ENCODE peak calls at places on chromosomes 13 and 19, in four cellular contexts. S is fibroblast of pulmonary artery, R is aorta, C is fibroblast of the aortic adventitia. X is an unnamed sample.

GRCh38 chr19:48330012-48330681 is 4.8 kb downstream of the EMP3 start:
- DNase-seq in S (no peak), R (peak), C (no peak), X (no peak)

GRCh38 chr19:4208385-4209094 is 20.8 kb upstream of the EBI3 start:
- DNase-seq in S (peak), R (no peak), C (no peak), X (no peak)

GRCh38 chr13:105139048-105139379 is 1396.4 kb downstream of the EFNB2 start:
- DNase-seq in S (no peak), R (no peak), C (no peak), X (no peak)

GRCh38 chr19:2962018-2962670 is 15.2 kb upstream of the TLE6 start:
- DNase-seq in S (peak), R (no peak), C (peak), X (no peak)

GRCh38 chr19:38883286-38883685 is 5.2 kb upstream of the RINL start:
- DNase-seq in S (no peak), R (no peak), C (no peak), X (no peak)

GRCh38 chr13:79631260-79631659 is 150.3 kb downstream of the NDFIP2 start:
- DNase-seq in S (peak), R (no peak), C (peak), X (no peak)

GRCh38 chr13:30002577-30002976 is 152.2 kb upstream of the UBL3 start:
- DNase-seq in S (peak), R (no peak), C (peak), X (no peak)

GRCh38 chr13:43126420-43126819 is 103.0 kb downstream of the DNAJC15 start:
- DNase-seq in S (no peak), R (no peak), C (no peak), X (no peak)

GRCh38 chr19:39192846-39193245 is 3.9 kb upstream of the NCCRP1 start:
- DNase-seq in S (no peak), R (no peak), C (no peak), X (peak)

GRCh38 chr13:48210178-48210577 is 22.8 kb upstream of the ITM2B start:
- DNase-seq in S (peak), R (no peak), C (peak), X (no peak)

GRCh38 chr13:91647361-91647970 is 249.0 kb downstream of the GPC5 start:
- DNase-seq in S (peak), R (no peak), C (peak), X (no peak)

GRCh38 chr19:5026706-5027273 is 57.9 kb downstream of the KDM4B start:
- DNase-seq in S (peak), R (no peak), C (peak), X (no peak)

GRCh38 chr13:77113496-77113895 is 86.5 kb upstream of the FBXL3 start:
- DNase-seq in S (peak), R (no peak), C (no peak), X (no peak)

GRCh38 chr19:58154287-58154678 is 3.7 kb upstream of the ZNF329 start:
- DNase-seq in S (peak), R (peak), C (peak), X (peak)

GRCh38 chr13:40149611-40150283 is 494.3 kb downstream of the COG6 start:
- DNase-seq in S (peak), R (no peak), C (peak), X (no peak)

GRCh38 chr13:66899955-66900354 is 330.2 kb downstream of the PCDH9 start:
- DNase-seq in S (peak), R (no peak), C (no peak), X (no peak)

GRCh38 chr19:2578391-2578826 is 102.5 kb downstream of the GADD45B start:
- DNase-seq in S (peak), R (peak), C (peak), X (no peak)

GRCh38 chr19:33780746-33781145 is 15.9 kb upstream of the KCTD15 start:
- DNase-seq in S (peak), R (no peak), C (no peak), X (no peak)

GRCh38 chr13:59477011-59477410 is 686.7 kb downstream of the DIAPH3 start:
- DNase-seq in S (no peak), R (no peak), C (no peak), X (no peak)

GRCh38 chr19:14479985-14480694 is 5.0 kb upstream of the PTGER1 start:
- DNase-seq in S (no peak), R (peak), C (no peak), X (no peak)

GRCh38 chr19:3075605-3076431 is 13.5 kb upstream of the TLE5 start:
- DNase-seq in S (no peak), R (peak), C (no peak), X (no peak)

GRCh38 chr19:13881692-13882418 is 4.9 kb downstream of the NANOS3 start:
- DNase-seq in S (no peak), R (no peak), C (peak), X (no peak)

GRCh38 chr19:10858204-10858828 is 10.1 kb downstream of the C19orf38 start:
- DNase-seq in S (peak), R (no peak), C (peak), X (no peak)

GRCh38 chr13:20045946-20046548 is 87.5 kb downstream of the ZMYM2 start:
- DNase-seq in S (no peak), R (no peak), C (no peak), X (no peak)

GRCh38 chr13:24183741-24184182 is 23.2 kb downstream of the SPATA13 start:
- DNase-seq in S (no peak), R (no peak), C (no peak), X (no peak)

GRCh38 chr13:108213946-108214345 is 1.4 kb downstream of the LIG4 start:
- DNase-seq in S (no peak), R (no peak), C (no peak), X (no peak)

GRCh38 chr19:5823579-5824281 is 15.8 kb downstream of the FUT6 start:
- DNase-seq in S (no peak), R (no peak), C (no peak), X (no peak)

GRCh38 chr19:48568345-48568886 is 16.4 kb downstream of the SULT2B1 start:
- DNase-seq in S (peak), R (peak), C (peak), X (peak)

GRCh38 chr13:62931901-62932883 is 1516.5 kb upstream of the PCDH20 start:
- DNase-seq in S (peak), R (no peak), C (no peak), X (no peak)

GRCh38 chr13:57627663-57628062 is 3.9 kb upstream of the PCDH17 start:
- DNase-seq in S (peak), R (no peak), C (peak), X (no peak)

GRCh38 chr19:10027158-10027997 is 14.1 kb downstream of the RDH8 start:
- DNase-seq in S (peak), R (peak), C (peak), X (peak)

GRCh38 chr19:33823341-33823740 is 26.7 kb downstream of the KCTD15 start:
- DNase-seq in S (no peak), R (no peak), C (no peak), X (no peak)

GRCh38 chr13:99495478-99496321 is 5.6 kb upstream of the TM9SF2 start:
- DNase-seq in S (no peak), R (no peak), C (peak), X (no peak)

GRCh38 chr19:19591133-19591825 is 27.2 kb downstream of the PBX4 start:
- DNase-seq in S (peak), R (no peak), C (peak), X (no peak)

GRCh38 chr19:10936661-10937084 is 8.1 kb downstream of the TIMM29 start:
- DNase-seq in S (peak), R (no peak), C (peak), X (no peak)

GRCh38 chr13:34108396-34108795 is 290.4 kb downstream of the RFC3 start:
- DNase-seq in S (peak), R (no peak), C (peak), X (no peak)

GRCh38 chr13:51221674-51222509 is at the start of gene FAM124A:
- DNase-seq in S (no peak), R (peak), C (no peak), X (no peak)

GRCh38 chr13:95264225-95264624 is 37.0 kb downstream of the ABCC4 start:
- DNase-seq in S (no peak), R (no peak), C (no peak), X (no peak)

DNA sequence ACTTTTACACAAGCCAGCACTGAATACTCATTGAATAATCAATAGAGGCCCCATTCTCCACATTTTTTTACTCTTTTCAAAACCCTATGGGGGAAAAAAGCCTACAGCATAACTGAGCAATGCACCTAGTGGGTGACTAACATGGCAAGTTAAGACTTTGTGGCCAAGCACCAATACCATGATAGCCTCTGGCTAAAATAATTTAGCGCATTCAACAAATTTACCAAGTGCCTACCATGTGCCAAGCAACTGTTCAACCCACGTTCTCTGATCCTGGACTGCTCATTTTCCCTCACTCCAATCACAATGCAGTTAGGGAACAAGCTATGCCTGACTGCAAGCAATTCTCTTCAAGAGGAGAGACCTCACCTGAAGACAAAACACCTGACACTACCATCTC is 3.0 kb downstream of the ANKRD10 start:
- DNase-seq in S (no peak), R (no peak), C (no peak), X (no peak)
- H3K4me3 ChIP-seq in S (peak), R (no peak), C (peak), X (peak)

GRCh38 chr19:7691497-7691896 is 10.4 kb downstream of the FCER2 start:
- DNase-seq in S (no peak), R (no peak), C (no peak), X (no peak)

GRCh38 chr19:7690779-7691258 is 10.2 kb downstream of the TRAPPC5 start:
- DNase-seq in S (no peak), R (no peak), C (no peak), X (no peak)

GRCh38 chr19:7689165-7689564 is 8.5 kb downstream of the TRAPPC5 start:
- DNase-seq in S (no peak), R (no peak), C (no peak), X (no peak)

GRCh38 chr19:7694499-7694898 is 7.4 kb downstream of the FCER2 start:
- DNase-seq in S (no peak), R (no peak), C (no peak), X (no peak)

DNA sequence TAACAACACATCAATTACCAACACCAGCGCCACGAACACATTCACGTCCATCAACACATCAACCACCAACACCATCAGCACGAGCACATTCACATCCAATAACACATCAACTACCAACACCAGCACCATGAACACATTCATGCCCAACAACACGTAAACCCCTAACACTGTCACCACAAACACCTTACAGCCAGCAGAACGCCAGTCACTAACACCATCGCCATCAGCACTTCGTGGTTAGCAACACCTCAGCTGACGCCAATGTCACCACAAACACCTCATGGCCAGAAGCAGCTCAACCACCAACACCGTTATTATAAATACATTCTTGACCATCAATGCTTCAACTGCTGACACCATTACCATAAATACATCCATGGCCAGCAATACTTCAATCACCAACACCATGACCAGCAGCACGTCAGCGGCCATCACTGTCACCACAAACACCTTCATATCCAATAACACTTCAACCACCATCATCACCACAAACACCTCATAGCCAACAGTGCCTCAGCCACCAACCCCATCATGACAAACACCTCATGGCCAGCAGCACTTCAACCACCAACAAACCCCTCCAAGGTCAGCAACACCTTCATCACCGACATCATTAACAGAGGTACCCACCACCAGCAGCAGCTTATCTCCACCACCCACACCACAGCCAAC is 9.4 kb downstream of the FCER2 start:
- DNase-seq in S (no peak), R (no peak), C (no peak), X (no peak)
- H3K4me3 ChIP-seq in S (no peak), R (no peak), C (no peak), X (no peak)

GRCh38 chr19:17999685-18000479 is 8.1 kb upstream of the ARRDC2 start:
- DNase-seq in S (no peak), R (no peak), C (no peak), X (peak)

GRCh38 chr19:18000480-18000980 is 7.4 kb upstream of the ARRDC2 start:
- DNase-seq in S (no peak), R (no peak), C (no peak), X (no peak)

GRCh38 chr19:17996826-17997316 is 11.1 kb upstream of the ARRDC2 start:
- DNase-seq in S (peak), R (peak), C (peak), X (peak)

GRCh38 chr19:17998827-17999150 is 9.2 kb upstream of the ARRDC2 start:
- DNase-seq in S (no peak), R (no peak), C (no peak), X (no peak)

GRCh38 chr19:17997969-17998826 is 9.8 kb upstream of the ARRDC2 start:
- DNase-seq in S (no peak), R (no peak), C (peak), X (peak)
- H3K4me3 ChIP-seq in S (no peak), R (no peak), C (no peak), X (no peak)

DNA sequence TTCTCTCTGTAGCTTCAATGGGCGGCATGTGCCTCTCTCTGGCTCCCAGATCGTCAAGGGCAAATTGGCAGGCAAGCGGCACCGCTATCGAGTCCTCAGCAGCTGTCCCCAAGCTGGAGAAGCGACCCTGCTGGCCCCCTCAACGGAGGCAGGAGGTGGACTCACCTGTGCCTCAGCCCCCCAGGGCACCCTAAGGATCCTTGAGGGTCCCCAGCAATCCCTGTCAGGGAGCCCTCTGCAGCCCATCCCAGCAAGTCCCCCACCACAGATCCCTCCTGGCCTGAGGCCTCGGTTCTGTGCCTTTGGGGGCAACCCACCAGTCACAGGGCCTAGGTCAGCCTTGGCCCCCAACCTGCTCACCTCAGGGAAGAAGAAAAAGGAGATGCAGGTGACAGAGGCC is 1.7 kb downstream of the POLR1G start:
- DNase-seq in S (no peak), R (no peak), C (no peak), X (no peak)
- H3K4me3 ChIP-seq in S (no peak), R (no peak), C (no peak), X (no peak)